ENCODE peak calls at places on chromosomes 1 and 21, in ten cellular contexts. C, M, L, Q, A, K, W, I, P and R are unnamed samples.

GRCh38 chr1:246091477-246091876 is 415.6 kb downstream of the SMYD3 start:
- DNase-seq in M (no peak), K (no peak), C (no peak), W (no peak), L (peak), I (no peak), A (no peak), Q (peak), P (no peak), R (no peak)

GRCh38 chr1:2547210-2548067 is 8.7 kb upstream of the TNFRSF14 start:
- DNase-seq in W (no peak), K (peak), A (peak), I (no peak), P (no peak), L (no peak), C (no peak), M (no peak), Q (peak), R (no peak)

GRCh38 chr1:168926236-168926635 is 180.3 kb upstream of the ATP1B1 start:
- DNase-seq in W (no peak), I (no peak), Q (no peak), A (no peak), C (no peak), M (no peak), K (no peak), L (no peak), P (no peak), R (no peak)

GRCh38 chr1:155064813-155065436 is 1.4 kb downstream of the EFNA4 start:
- DNase-seq in K (no peak), C (no peak), W (no peak), M (no peak), P (no peak), A (no peak), I (no peak), Q (no peak), L (no peak), R (no peak)

GRCh38 chr1:216024546-216024945 is 398.7 kb downstream of the USH2A start:
- DNase-seq in M (no peak), K (no peak), W (no peak), L (no peak), A (no peak), P (no peak), C (no peak), I (no peak), Q (no peak), R (no peak)

GRCh38 chr1:177567393-177567792 is 396.6 kb downstream of the BRINP2 start:
- DNase-seq in M (no peak), A (no peak), P (no peak), W (no peak), Q (peak), I (no peak), K (no peak), C (peak), L (peak), R (no peak)

GRCh38 chr1:103266036-103266435 is 157.7 kb upstream of the COL11A1 start:
- DNase-seq in K (no peak), Q (peak), A (no peak), C (peak), P (no peak), L (no peak), W (no peak), M (no peak), I (no peak), R (no peak)

GRCh38 chr1:210298936-210299335 is 29.8 kb upstream of the HHAT start:
- DNase-seq in I (no peak), L (no peak), C (no peak), M (no peak), P (no peak), K (no peak), W (no peak), A (no peak), Q (peak), R (no peak)

GRCh38 chr1:91282695-91283420 is 121.8 kb downstream of the HFM1 start:
- DNase-seq in Q (peak), C (peak), P (no peak), W (no peak), M (peak), A (peak), I (peak), L (peak), K (peak), R (peak)

GRCh38 chr1:17867470-17867869 is 112.3 kb downstream of the ACTL8 start:
- DNase-seq in L (no peak), P (no peak), Q (no peak), K (no peak), C (no peak), M (no peak), I (no peak), W (no peak), A (no peak), R (no peak)

GRCh38 chr1:172894345-172895049 is 156.2 kb downstream of the TNFSF18 start:
- DNase-seq in C (no peak), I (no peak), K (no peak), Q (no peak), L (no peak), A (peak), W (no peak), M (no peak), P (no peak), R (no peak)

GRCh38 chr1:42420911-42421585 is 34.8 kb downstream of the ZMYND12 start:
- DNase-seq in M (peak), Q (peak), K (no peak), I (peak), P (peak), L (peak), C (peak), A (no peak), W (peak), R (peak)

GRCh38 chr1:109828756-109829505 is 65.2 kb upstream of the EPS8L3 start:
- DNase-seq in A (no peak), P (no peak), C (no peak), W (no peak), L (no peak), M (no peak), Q (no peak), I (no peak), K (no peak), R (no peak)

GRCh38 chr1:197327776-197328364 is 59.8 kb downstream of the CRB1 start:
- DNase-seq in M (peak), L (peak), I (no peak), C (peak), W (no peak), Q (peak), K (no peak), A (no peak), P (no peak), R (no peak)

GRCh38 chr1:85607126-85607912 is 26.8 kb downstream of the CCN1 start:
- DNase-seq in A (no peak), Q (peak), L (peak), W (no peak), P (peak), M (peak), I (peak), K (no peak), C (peak), R (peak)

GRCh38 chr21:34771512-34772028 is 102.8 kb downstream of the CLIC6 start:
- DNase-seq in W (no peak), Q (peak), P (no peak), L (peak), K (no peak), C (peak), A (no peak), I (no peak), M (no peak), R (peak)

GRCh38 chr21:46130721-46131720 is 24.4 kb downstream of the FTCD start:
- DNase-seq in A (no peak), L (peak), I (no peak), Q (peak), W (peak), P (peak), K (no peak), C (no peak), M (no peak), R (no peak)

GRCh38 chr21:32954353-32954752 is 71.4 kb upstream of the OLIG2 start:
- DNase-seq in I (no peak), M (no peak), C (no peak), L (no peak), Q (no peak), K (no peak), A (no peak), W (no peak), P (no peak), R (no peak)

GRCh38 chr21:15210235-15210678 is 145.5 kb upstream of the NRIP1 start:
- DNase-seq in P (peak), W (peak), I (no peak), Q (peak), M (peak), A (no peak), L (peak), C (peak), K (peak), R (no peak)

GRCh38 chr1:228830185-228830953 is 95.1 kb downstream of the RHOU start:
- DNase-seq in K (peak), W (no peak), Q (no peak), I (no peak), L (no peak), M (peak), P (peak), A (no peak), C (no peak), R (no peak)

GRCh38 chr1:32702599-32703478 is at the start of gene SYNC:
- DNase-seq in L (peak), W (peak), C (peak), K (peak), Q (peak), M (peak), P (peak), I (peak), A (no peak), R (no peak)

GRCh38 chr1:31765041-31765467 is 914 bp upstream of the ADGRB2 start:
- DNase-seq in P (no peak), Q (peak), K (no peak), W (no peak), L (peak), I (no peak), A (no peak), C (peak), M (no peak), R (no peak)

GRCh38 chr1:168488153-168488552 is 55.6 kb downstream of the XCL2 start:
- DNase-seq in C (peak), M (no peak), L (peak), P (no peak), A (no peak), K (no peak), Q (peak), I (no peak), W (peak), R (no peak)

GRCh38 chr1:223253916-223254315 is 110.1 kb downstream of the SUSD4 start:
- DNase-seq in A (no peak), C (no peak), M (no peak), I (no peak), L (no peak), W (no peak), Q (no peak), K (no peak), P (no peak), R (no peak)

GRCh38 chr1:228781161-228781771 is 46.0 kb downstream of the RHOU start:
- DNase-seq in A (no peak), I (no peak), L (peak), K (no peak), Q (peak), W (no peak), P (no peak), C (peak), M (peak), R (no peak)

GRCh38 chr1:20074725-20075171 is 4.8 kb downstream of the PLA2G5 start:
- DNase-seq in M (no peak), I (no peak), P (no peak), Q (peak), W (no peak), C (peak), K (no peak), A (no peak), L (peak), R (no peak)
- H3K4me3 ChIP-seq in M (no peak), I (no peak), P (no peak), Q (peak), W (no peak), C (no peak), K (no peak), A (no peak), L (no peak), R (no peak)

DNA sequence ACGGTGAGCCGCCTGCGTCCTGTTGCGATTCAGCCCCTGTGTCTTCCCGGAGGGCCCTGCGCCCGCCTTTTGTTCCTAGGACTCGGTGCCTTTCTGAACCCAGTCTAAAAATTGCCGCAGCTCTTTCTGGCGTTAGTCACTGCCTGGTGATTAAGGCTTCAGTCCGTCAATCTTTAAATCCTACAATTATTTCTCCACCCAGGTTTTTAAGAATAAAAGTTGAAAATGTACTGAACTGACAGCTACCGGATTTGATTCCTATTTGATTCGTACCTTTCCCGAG is 16.2 kb upstream of the PDXK start:
- DNase-seq in C (no peak), M (no peak), Q (peak), I (no peak), W (no peak), L (peak), K (no peak), P (no peak), A (no peak), R (no peak)
- H3K4me3 ChIP-seq in C (no peak), M (no peak), Q (no peak), I (no peak), W (peak), L (no peak), K (no peak), P (peak), A (no peak), R (peak)

DNA sequence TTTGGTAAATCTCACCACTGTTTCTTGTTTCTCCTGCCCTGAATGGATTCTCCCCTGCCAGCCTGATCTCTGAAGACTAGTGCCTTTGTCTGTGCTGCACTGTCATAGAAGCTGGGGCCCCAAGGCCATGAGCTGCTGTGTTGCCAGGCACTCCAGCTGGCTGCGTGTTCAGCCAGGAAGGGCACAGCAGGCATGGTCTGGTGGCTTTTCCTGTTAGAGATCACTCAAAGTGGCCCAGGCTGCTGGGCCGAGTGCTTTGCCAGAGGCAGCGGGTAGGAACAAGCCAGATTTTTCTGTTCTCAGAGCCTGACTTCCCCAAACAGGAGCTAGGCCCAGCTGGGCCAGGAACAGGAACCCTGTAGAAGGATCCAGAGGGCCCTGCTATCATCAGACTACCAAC is 5.2 kb downstream of the ADPRS start:
- DNase-seq in I (no peak), P (no peak), M (no peak), W (no peak), Q (no peak), A (no peak), C (no peak), K (no peak), L (no peak), R (no peak)
- H3K4me3 ChIP-seq in I (no peak), P (no peak), M (no peak), W (no peak), Q (no peak), A (no peak), C (no peak), K (no peak), L (no peak), R (no peak)

GRCh38 chr1:61042679-61043009 is 39.7 kb upstream of the NFIA start:
- DNase-seq in Q (no peak), P (no peak), I (no peak), C (no peak), L (no peak), A (no peak), W (no peak), K (no peak), M (no peak), R (no peak)
- H3K4me3 ChIP-seq in Q (peak), P (peak), I (peak), C (peak), L (peak), A (no peak), W (peak), K (peak), M (no peak), R (peak)

DNA sequence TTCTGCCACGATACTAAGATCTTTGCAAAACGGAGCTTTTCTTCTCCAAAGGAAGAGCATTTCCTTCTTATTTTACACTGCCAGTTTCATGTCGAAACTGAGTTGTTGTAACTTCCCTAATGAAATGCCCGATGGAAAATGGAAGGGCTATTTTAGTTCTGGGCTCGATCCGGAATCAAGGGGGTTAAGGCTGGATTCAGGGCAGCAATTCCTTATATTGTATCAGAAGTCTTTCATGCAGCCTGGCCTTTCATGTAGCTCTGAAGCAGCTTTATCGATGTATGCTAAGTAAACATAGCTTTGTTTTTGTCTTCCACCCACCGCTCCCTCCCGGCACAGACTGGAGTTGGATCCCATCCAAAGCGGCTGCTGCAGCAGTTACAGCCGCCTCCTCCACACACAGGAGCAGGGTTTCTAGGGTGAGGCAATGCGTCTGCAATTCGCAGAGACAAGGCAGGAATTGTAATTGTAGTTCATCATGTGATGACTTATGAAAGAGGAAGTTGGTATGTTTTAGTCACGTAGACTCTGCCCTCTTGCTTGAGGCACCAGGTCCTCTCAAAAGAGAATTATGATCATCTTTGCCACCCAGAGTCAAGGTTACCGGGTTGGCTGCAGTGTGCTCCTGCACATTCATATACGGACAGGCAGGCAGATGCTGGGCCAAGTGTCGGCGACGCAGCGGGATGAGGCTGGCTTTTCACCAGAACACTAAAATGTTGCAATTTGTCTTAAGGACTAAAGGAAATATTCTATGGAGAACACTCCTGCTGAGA is 2.6 kb upstream of the IRF2BP2 start:
- DNase-seq in I (peak), L (peak), A (peak), P (peak), C (peak), W (peak), M (peak), K (peak), Q (peak), R (peak)
- H3K4me3 ChIP-seq in I (peak), L (no peak), A (peak), P (peak), C (peak), W (peak), M (no peak), K (no peak), Q (peak), R (peak)

GRCh38 chr1:30719406-30720270 is 3.7 kb downstream of the MATN1 start:
- DNase-seq in L (peak), P (no peak), K (no peak), M (no peak), W (peak), C (peak), A (no peak), Q (peak), I (no peak), R (no peak)
- H3K4me3 ChIP-seq in L (no peak), P (peak), K (peak), M (peak), W (peak), C (peak), A (peak), Q (peak), I (peak), R (peak)

GRCh38 chr1:167456500-167456899 is 61.8 kb downstream of the CD247 start:
- DNase-seq in K (peak), A (no peak), M (no peak), W (no peak), L (no peak), Q (no peak), C (no peak), P (no peak), I (no peak), R (no peak)
- H3K4me3 ChIP-seq in K (no peak), A (no peak), M (no peak), W (peak), L (no peak), Q (no peak), C (no peak), P (no peak), I (no peak), R (no peak)